ENCODE peak calls at places on chromosomes 3 and 15, in four cellular contexts. L is pancreas, F is AG09309, Y is Calu3. D is an unnamed sample.

GRCh38 chr15:38012894-38013293 is 78.5 kb downstream of the TMCO5A start:
- DNase-seq in Y (no peak), F (no peak), L (no peak), D (no peak)

GRCh38 chr15:39592500-39592899 is 11.6 kb downstream of the THBS1 start:
- DNase-seq in L (no peak), F (peak), Y (no peak), D (no peak)

GRCh38 chr3:179324270-179324754 is 1.5 kb downstream of the ZNF639 start:
- DNase-seq in F (no peak), L (no peak), Y (no peak), D (no peak)

GRCh38 chr3:126464997-126465396 is 10.7 kb downstream of the ZXDC start:
- DNase-seq in L (peak), F (no peak), Y (no peak), D (no peak)

GRCh38 chr3:114877378-114878118 is 269.5 kb downstream of the ZBTB20 start:
- DNase-seq in Y (no peak), F (no peak), L (no peak), D (no peak)

GRCh38 chr15:47801522-47801921 is 84.2 kb downstream of the SEMA6D start:
- DNase-seq in L (no peak), Y (no peak), F (no peak), D (no peak)

GRCh38 chr15:78329625-78330024 is 10.5 kb upstream of the CRABP1 start:
- DNase-seq in L (no peak), F (no peak), Y (no peak), D (no peak)

GRCh38 chr3:188900421-188900941 is 271.3 kb upstream of the TPRG1 start:
- DNase-seq in L (no peak), F (peak), Y (no peak), D (no peak)

GRCh38 chr15:66154581-66154980 is 99.0 kb downstream of the MEGF11 start:
- DNase-seq in F (no peak), L (no peak), Y (no peak), D (no peak)

GRCh38 chr3:164208846-164209245 is 869.5 kb downstream of the SI start:
- DNase-seq in L (no peak), F (no peak), Y (no peak), D (no peak)

GRCh38 chr3:156812521-156813335 is 13.4 kb upstream of the LEKR1 start:
- DNase-seq in Y (peak), F (no peak), L (no peak), D (no peak)

GRCh38 chr3:16897254-16897926 is 12.6 kb downstream of the PLCL2 start:
- DNase-seq in Y (no peak), L (no peak), F (peak), D (no peak)

GRCh38 chr3:179105881-179106280 is 34.3 kb upstream of the ZMAT3 start:
- DNase-seq in Y (no peak), L (no peak), F (no peak), D (no peak)

GRCh38 chr15:58058068-58058467 is 7.4 kb downstream of the ALDH1A2 start:
- DNase-seq in L (no peak), F (no peak), Y (no peak), D (no peak)

GRCh38 chr3:176872771-176873209 is 324.5 kb downstream of the TBL1XR1 start:
- DNase-seq in L (peak), F (peak), Y (peak), D (peak)

GRCh38 chr3:153232737-153233330 is 70.8 kb downstream of the RAP2B start:
- DNase-seq in L (no peak), F (peak), Y (no peak), D (no peak)

GRCh38 chr3:114760679-114761078 is 386.4 kb downstream of the ZBTB20 start:
- DNase-seq in F (no peak), L (no peak), Y (no peak), D (no peak)

GRCh38 chr3:175526609-175527280 is 667.6 kb downstream of the NAALADL2 start:
- DNase-seq in F (no peak), Y (peak), L (no peak), D (no peak)

GRCh38 chr3:64588381-64588780 is 99.4 kb downstream of the ADAMTS9 start:
- DNase-seq in Y (no peak), L (no peak), F (no peak), D (no peak)

GRCh38 chr3:160105902-160106584 is 117.4 kb downstream of the IL12A start:
- DNase-seq in L (no peak), Y (no peak), F (no peak), D (no peak)

GRCh38 chr3:14829811-14830210 is 11.0 kb downstream of the FGD5 start:
- DNase-seq in Y (no peak), L (no peak), F (no peak), D (no peak)

GRCh38 chr15:61186905-61187865 is 41.9 kb downstream of the RORA start:
- DNase-seq in F (no peak), Y (no peak), L (peak), D (no peak)

GRCh38 chr3:10941972-10942371 is 50.6 kb upstream of the SLC6A1 start:
- DNase-seq in Y (peak), L (no peak), F (no peak), D (peak)

GRCh38 chr3:134060561-134061385 is 31.0 kb upstream of the SLCO2A1 start:
- DNase-seq in Y (no peak), L (no peak), F (no peak), D (no peak)

GRCh38 chr3:178562869-178563232 is 26.6 kb downstream of the KCNMB2 start:
- DNase-seq in L (no peak), F (no peak), Y (no peak), D (no peak)

GRCh38 chr3:195085356-195086130 is 185.4 kb downstream of the XXYLT1 start:
- DNase-seq in L (no peak), F (no peak), Y (no peak), D (peak)

GRCh38 chr3:98343647-98344507 is 9.8 kb upstream of the OR5K4 start:
- DNase-seq in Y (peak), F (no peak), L (no peak), D (no peak)

GRCh38 chr3:18443670-18444596 is 18.8 kb upstream of the SATB1 start:
- DNase-seq in F (no peak), L (peak), Y (peak), D (peak)

GRCh38 chr15:25805006-25805405 is 58.1 kb downstream of the ATP10A start:
- DNase-seq in F (no peak), Y (no peak), L (no peak), D (no peak)

GRCh38 chr15:72489943-72490554 is 15.9 kb downstream of the ARIH1 start:
- DNase-seq in L (no peak), Y (no peak), F (no peak), D (no peak)

GRCh38 chr15:70065006-70065722 is 32.6 kb downstream of the TLE3 start:
- DNase-seq in F (no peak), Y (peak), L (peak), D (no peak)

GRCh38 chr15:92617197-92618037 is 38.2 kb downstream of the FAM174B start:
- DNase-seq in L (peak), Y (peak), F (no peak), D (no peak)

GRCh38 chr3:148556664-148557063 is 141.0 kb upstream of the AGTR1 start:
- DNase-seq in L (no peak), Y (no peak), F (no peak), D (no peak)

GRCh38 chr15:34802803-34803395 is 7.5 kb upstream of the ACTC1 start:
- DNase-seq in L (no peak), F (no peak), Y (no peak), D (no peak)

GRCh38 chr3:174767406-174767805 is 91.7 kb upstream of the NAALADL2 start:
- DNase-seq in F (no peak), L (no peak), Y (no peak), D (no peak)

GRCh38 chr15:76533060-76533955 is 196.7 kb downstream of the ISL2 start:
- DNase-seq in L (no peak), Y (no peak), F (no peak), D (no peak)

GRCh38 chr3:58161435-58162398 is 49.1 kb downstream of the DNASE1L3 start:
- DNase-seq in F (peak), Y (peak), L (peak), D (no peak)

GRCh38 chr3:64648927-64649906 is 38.6 kb downstream of the ADAMTS9 start:
- DNase-seq in F (no peak), Y (no peak), L (no peak), D (no peak)

GRCh38 chr15:29756358-29757267 is 65.7 kb downstream of the TJP1 start:
- DNase-seq in Y (no peak), L (no peak), F (no peak), D (no peak)

GRCh38 chr15:33411596-33412545 is 101.1 kb downstream of the RYR3 start:
- DNase-seq in F (no peak), Y (no peak), L (no peak), D (no peak)

DNA sequence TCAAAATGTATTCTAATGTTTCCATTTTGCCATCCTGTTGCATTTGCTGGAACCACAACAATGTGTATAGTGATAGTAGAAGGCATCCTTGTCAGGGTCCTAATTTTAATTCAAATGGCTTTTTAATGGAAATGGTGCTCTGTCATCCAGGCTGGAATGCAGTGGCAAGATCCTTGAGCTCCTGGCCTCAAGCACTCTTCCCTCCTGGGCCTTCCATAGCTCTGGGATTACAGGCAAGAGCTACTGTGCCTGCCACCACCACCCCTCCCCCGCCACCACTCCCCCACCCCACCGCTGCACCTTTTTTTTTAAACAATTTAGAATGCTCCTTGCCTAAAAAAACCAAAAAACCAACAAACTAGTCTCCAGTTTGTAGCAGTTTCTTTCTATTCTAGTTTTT is 15.2 kb upstream of the IQCF6 start:
- DNase-seq in Y (no peak), F (no peak), L (no peak), D (no peak)
- TF ChIP-seq CTCF in Y (no peak), F (no peak), L (no peak), D (no peak)

GRCh38 chr15:43792761-43793493 is 807 bp downstream of the SERF2 start:
- DNase-seq in L (no peak), F (no peak), Y (no peak), D (no peak)
- TF ChIP-seq CTCF in L (no peak), F (peak), Y (no peak), D (no peak)

GRCh38 chr3:110859993-110860392 is 211.6 kb upstream of the NECTIN3 start:
- DNase-seq in Y (no peak), F (no peak), L (no peak), D (no peak)
- TF ChIP-seq CTCF in Y (no peak), F (no peak), L (no peak), D (no peak)

DNA sequence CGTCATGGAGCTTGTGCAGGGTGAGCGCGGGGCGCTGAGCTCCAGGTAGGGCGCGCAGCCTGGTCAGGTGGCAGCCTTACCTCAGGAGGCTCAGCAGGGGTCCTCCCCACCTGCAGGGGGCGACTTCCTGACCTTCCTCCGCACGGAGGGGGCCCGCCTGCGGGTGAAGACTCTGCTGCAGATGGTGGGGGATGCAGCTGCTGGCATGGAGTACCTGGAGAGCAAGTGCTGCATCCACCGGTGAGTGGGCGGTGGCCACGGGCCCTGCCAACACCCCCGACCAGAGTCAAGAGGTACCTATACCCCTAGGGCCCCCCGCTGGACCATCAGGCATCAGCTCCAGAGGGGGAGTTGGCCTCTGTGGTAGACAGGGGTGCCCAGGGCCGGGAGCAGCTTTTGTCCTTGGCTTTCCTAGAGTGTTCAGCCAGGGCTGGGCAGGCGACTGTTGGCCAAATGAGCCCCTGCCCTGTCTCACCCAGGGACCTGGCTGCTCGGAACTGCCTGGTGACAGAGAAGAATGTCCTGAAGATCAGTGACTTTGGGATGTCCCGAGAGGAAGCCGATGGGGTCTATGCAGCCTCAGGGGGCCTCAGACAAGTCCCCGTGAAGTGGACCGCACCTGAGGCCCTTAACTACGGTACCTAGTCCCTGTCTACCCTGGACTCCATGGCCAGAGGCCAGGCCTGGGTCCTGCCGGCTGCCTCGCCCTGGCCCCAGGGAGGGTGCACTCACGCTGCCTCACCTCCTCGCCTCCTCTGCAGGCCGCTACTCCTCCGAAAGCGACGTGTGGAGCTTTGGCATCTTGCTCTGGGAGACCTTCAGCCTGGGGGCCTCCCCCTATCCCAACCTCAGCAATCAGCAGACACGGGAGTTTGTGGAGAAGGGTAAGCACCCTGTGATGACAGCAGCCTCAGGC is 9.1 kb downstream of the FES start:
- DNase-seq in L (no peak), F (no peak), Y (no peak), D (no peak)
- TF ChIP-seq CTCF in L (no peak), F (no peak), Y (no peak), D (no peak)

GRCh38 chr3:197256104-197256503 is 42.3 kb downstream of the DLG1 start:
- DNase-seq in F (no peak), Y (no peak), L (no peak), D (no peak)

GRCh38 chr3:197258168-197258755 is 40.1 kb downstream of the DLG1 start:
- DNase-seq in Y (no peak), F (no peak), L (no peak), D (no peak)

GRCh38 chr3:197259096-197259495 is 39.3 kb downstream of the DLG1 start:
- DNase-seq in L (no peak), F (no peak), Y (no peak), D (no peak)

GRCh38 chr3:197257711-197258110 is 40.7 kb downstream of the DLG1 start:
- DNase-seq in Y (no peak), F (no peak), L (no peak), D (no peak)

DNA sequence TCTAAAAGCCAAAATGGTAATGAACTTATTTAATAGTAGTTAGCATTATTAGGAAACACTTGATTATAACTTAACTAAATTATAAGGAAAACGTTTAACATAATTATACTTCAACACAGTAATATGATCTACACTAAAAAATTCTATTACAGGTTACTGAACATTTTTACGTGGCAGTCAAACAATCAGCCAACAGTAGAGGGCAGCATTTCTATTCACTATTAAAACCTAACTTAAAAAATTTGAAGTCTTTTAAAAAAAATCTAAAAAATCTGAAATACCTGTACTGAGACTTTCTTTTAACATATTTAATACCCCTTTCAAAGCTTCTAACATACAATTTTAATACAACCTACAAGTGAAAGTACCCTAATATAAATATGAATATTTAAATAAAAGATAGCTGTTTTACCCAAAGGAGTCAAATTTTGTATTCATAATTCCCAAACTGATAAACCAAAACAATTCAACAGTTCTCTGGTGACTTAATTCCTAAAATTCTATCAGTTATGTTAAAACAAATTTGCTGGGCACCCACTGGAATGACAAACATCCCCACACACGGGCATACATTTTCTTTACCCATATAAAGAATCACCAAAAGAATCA is 41.5 kb downstream of the DLG1 start:
- DNase-seq in L (no peak), Y (peak), F (peak), D (no peak)
- TF ChIP-seq CTCF in L (peak), Y (peak), F (peak), D (peak)

GRCh38 chr3:183560607-183561006 is 5.1 kb upstream of the KLHL6 start:
- DNase-seq in F (no peak), L (no peak), Y (peak), D (no peak)
- TF ChIP-seq CTCF in F (peak), L (no peak), Y (no peak), D (no peak)

DNA sequence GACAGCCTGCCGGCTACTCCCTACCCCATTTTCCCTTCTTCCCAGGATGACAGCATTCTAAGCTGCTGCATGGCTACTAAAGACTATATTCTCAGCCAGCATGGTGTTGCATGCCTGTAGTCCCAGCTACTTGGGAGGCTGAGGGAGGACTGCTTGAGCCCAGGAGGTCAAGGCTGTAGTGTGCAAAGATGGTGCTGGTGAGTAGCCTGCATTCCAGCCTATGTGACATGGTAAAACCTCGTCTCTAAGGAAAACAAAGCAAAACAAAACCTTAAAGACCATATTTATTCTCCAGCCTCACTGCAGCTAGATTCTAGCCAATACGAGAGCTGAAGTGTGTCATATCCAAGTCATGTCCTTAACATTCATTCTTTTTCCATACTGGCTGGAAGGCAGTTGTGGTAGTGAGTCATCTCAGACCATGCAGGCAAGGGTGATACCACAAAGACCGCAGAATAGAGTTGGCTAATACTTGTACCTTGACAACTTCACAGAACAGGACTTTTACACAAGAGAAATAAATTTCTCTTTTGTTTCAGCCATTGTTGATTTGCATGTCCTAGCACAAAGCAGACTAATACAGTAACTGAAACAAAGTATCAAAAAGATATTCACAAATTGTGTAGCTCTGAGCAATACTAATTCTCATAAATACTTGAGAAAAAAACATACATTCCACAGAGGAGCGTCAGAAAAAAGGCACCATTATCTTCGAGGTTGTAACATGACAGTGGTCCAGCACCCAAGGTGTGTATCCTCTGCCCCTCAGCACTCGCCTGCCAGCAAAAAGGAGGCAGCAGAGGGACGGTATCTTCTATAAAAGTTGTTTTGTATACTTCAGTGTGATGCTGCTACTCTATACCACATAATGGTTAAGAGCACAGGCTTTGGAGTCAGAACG is 14.8 kb downstream of the PBRM1 start:
- DNase-seq in L (no peak), Y (peak), F (peak), D (no peak)
- TF ChIP-seq CTCF in L (no peak), Y (no peak), F (no peak), D (no peak)

GRCh38 chr3:51385621-51386091 is 565 bp downstream of the MANF start:
- DNase-seq in Y (no peak), F (no peak), L (no peak), D (no peak)

GRCh38 chr3:51384145-51384729 is 854 bp upstream of the MANF start:
- DNase-seq in F (no peak), Y (peak), L (peak), D (peak)

GRCh38 chr3:51382947-51383578 is 2.0 kb upstream of the MANF start:
- DNase-seq in F (no peak), Y (no peak), L (no peak), D (no peak)

GRCh38 chr3:51386159-51386851 is 1.2 kb downstream of the MANF start:
- DNase-seq in L (no peak), F (no peak), Y (no peak), D (no peak)

GRCh38 chr3:51384730-51385473 is at the start of gene MANF:
- DNase-seq in F (peak), Y (peak), L (peak), D (peak)
- TF ChIP-seq CTCF in F (no peak), Y (no peak), L (no peak), D (no peak)

GRCh38 chr3:25566358-25566920 is 98.3 kb downstream of the TOP2B start:
- DNase-seq in F (no peak), L (no peak), Y (no peak), D (no peak)
- TF ChIP-seq CTCF in F (peak), L (no peak), Y (peak), D (no peak)